ENCODE peak calls at places on chromosomes 6 and 20, in five cellular contexts. W is HCT116, P is HepG2, B is IMR-90, I is transverse colon. C is an unnamed sample. For H3K27me3, the result is how much of the 10 kb centered on the place peaks cover.

GRCh38 chr6:84645563-84646266 is 118.7 kb downstream of the TBX18 start:
- DNase-seq in W (no peak), P (no peak), B (peak), I (no peak), C (no peak)

GRCh38 chr6:121201108-121201507 is 133.2 kb downstream of the TBC1D32 start:
- DNase-seq in I (no peak), B (peak), W (no peak), P (no peak), C (no peak)

GRCh38 chr20:63045991-63046390 is 39.2 kb upstream of the BHLHE23 start:
- DNase-seq in I (no peak), B (no peak), P (no peak), W (no peak), C (peak)

GRCh38 chr6:32223258-32224235 is at the start of gene NOTCH4:
- DNase-seq in P (no peak), B (no peak), W (no peak), I (no peak), C (no peak)

GRCh38 chr6:21593927-21594421 is 423 bp downstream of the SOX4 start:
- DNase-seq in B (peak), I (peak), W (no peak), P (peak), C (no peak)

GRCh38 chr6:113248532-113248931 is 608.6 kb upstream of the MARCKS start:
- DNase-seq in P (no peak), I (no peak), W (no peak), B (no peak), C (peak)

GRCh38 chr6:82017316-82017715 is 230.2 kb downstream of the IBTK start:
- DNase-seq in W (peak), B (peak), P (peak), I (no peak), C (no peak)

GRCh38 chr20:46150982-46151381 is 32.9 kb downstream of the CD40 start:
- DNase-seq in I (no peak), P (no peak), B (no peak), W (no peak), C (peak)

GRCh38 chr6:95091823-95092436 is 485.4 kb upstream of the MANEA start:
- DNase-seq in B (peak), I (no peak), P (peak), W (peak), C (no peak)
- TF ChIP-seq CTCF in B (peak), I (peak), P (peak), W (no peak), C (peak)

GRCh38 chr6:1406306-1407058 is 17.1 kb downstream of the FOXF2 start:
- DNase-seq in I (no peak), P (no peak), W (no peak), B (peak), C (no peak)
- H3K27me3 ChIP-seq in I (under half), P (half or more), W (under half), B (under half), C (under half)

GRCh38 chr20:21725892-21726291 is 20.4 kb downstream of the PAX1 start:
- DNase-seq in W (no peak), P (no peak), B (no peak), I (no peak), C (no peak)

DNA sequence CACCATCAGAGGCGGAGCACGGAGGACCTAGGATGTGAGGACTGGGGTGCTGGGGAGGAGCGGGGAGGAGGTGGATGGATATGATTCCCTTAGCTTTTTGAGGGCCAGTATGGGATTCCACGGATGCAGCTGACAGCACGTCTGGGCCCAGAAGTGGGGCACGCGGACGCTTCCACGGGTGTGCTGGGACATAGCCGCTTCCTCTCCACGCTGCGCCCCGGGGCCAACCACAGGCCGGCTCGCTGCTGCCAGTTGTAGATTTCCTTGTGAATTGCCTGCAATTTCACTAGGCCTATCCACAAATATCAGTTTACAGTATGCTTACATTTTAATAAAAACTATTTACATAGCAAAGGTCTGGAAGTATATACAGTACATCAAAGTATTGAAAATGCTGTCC is 23.9 kb downstream of the PAX1 start:
- DNase-seq in B (no peak), P (no peak), W (no peak), I (no peak), C (no peak)
- H3K4me3 ChIP-seq in B (no peak), P (no peak), W (no peak), I (no peak), C (no peak)

DNA sequence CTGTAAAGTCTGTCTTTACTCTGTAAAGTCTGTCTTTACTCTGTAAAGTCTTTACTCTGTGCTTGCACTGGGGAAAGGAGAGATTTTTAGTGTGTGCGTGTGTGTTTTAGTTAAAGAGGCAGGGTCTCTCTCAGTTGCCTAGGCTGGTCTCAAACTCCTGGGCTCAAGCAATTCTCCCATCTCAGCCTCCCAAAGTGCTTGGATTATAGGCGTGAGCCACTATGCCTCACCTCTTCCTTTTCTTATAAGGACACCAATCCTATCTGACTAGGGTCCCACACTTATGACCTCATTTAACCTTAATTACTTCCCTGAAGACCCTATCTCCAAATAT is 93.8 kb downstream of the JPH2 start:
- DNase-seq in W (no peak), I (no peak), P (no peak), B (no peak), C (no peak)
- TF ChIP-seq CTCF in W (no peak), I (no peak), P (no peak), B (no peak), C (no peak)

GRCh38 chr20:21517566-21518277 is 3.9 kb upstream of the NKX2-2 start:
- DNase-seq in W (no peak), P (no peak), B (no peak), I (no peak), C (no peak)

GRCh38 chr20:21518292-21518991 is 4.6 kb upstream of the NKX2-2 start:
- DNase-seq in I (no peak), W (no peak), B (no peak), P (no peak), C (no peak)

GRCh38 chr20:21515300-21516179 is 1.7 kb upstream of the NKX2-2 start:
- DNase-seq in I (no peak), P (no peak), W (no peak), B (no peak), C (no peak)

GRCh38 chr20:21516180-21516567 is 2.3 kb upstream of the NKX2-2 start:
- DNase-seq in W (no peak), P (no peak), I (no peak), B (no peak), C (no peak)

DNA sequence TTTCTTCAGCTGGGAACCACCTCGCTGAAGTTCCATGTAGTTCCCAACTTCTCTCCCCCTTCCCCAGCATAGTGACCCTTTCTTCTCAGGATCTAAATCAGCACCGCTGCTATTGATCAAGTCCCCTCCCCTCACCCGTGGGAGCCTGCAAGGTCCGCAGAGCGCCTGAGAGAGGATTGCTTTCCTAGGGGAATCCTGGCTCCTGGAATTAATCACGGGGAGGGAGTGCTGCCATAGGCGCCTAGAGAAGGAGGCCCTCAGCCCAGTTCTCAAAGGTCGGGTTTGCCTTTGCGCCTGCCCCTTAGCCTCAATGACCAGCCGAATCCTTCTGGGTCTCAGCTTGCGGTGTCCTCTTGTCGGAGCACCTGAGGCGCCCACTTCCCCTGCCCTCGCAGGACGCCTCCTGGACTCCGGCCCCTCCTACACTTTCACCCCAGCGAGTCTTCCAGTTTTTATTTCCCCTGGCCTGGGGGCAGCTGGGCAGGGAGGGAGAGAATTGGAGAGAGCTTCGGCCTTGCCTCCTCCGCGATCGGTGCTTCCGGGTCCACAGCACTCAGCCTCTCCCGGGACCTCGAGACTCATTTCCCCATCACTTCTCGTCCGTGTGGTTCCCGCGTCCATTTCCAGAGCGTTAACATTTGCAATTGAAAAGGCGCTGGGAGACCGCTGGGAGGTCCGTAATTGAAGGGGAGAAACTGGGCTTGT is 3.1 kb upstream of the NKX2-2 start:
- DNase-seq in I (no peak), W (no peak), P (no peak), B (no peak), C (no peak)
- H3K27me3 ChIP-seq in I (half or more), W (under half), P (half or more), B (half or more), C (half or more)